ENCODE peak calls at places on chromosomes 12 and 14, in four cellular contexts. T, C, R and G are unnamed samples. For H3K27me3, the result is how much of the 10 kb centered on the place peaks cover.

GRCh38 chr12:94707892-94708291 is 57.5 kb upstream of the TMCC3 start:
- DNase-seq in T (peak), C (peak), R (no peak), G (no peak)

GRCh38 chr14:105201928-105202513 is 20.9 kb upstream of the NUDT14 start:
- DNase-seq in T (no peak), C (no peak), R (no peak), G (no peak)

GRCh38 chr14:98871796-98872195 is 400.2 kb downstream of the BCL11B start:
- DNase-seq in T (no peak), C (no peak), R (no peak), G (no peak)

GRCh38 chr12:11580125-11580751 is 69.2 kb upstream of the ETV6 start:
- DNase-seq in T (no peak), C (peak), R (no peak), G (peak)

GRCh38 chr14:100282766-100283419 is 23.4 kb downstream of the SLC25A29 start:
- DNase-seq in T (no peak), C (no peak), R (no peak), G (peak)

GRCh38 chr12:89236237-89236636 is 116.1 kb downstream of the DUSP6 start:
- DNase-seq in T (no peak), C (no peak), R (no peak), G (peak)

GRCh38 chr12:15693233-15693911 is 95.8 kb downstream of the EPS8 start:
- DNase-seq in T (no peak), C (no peak), R (no peak), G (no peak)

GRCh38 chr12:99311373-99311772 is 336.2 kb upstream of the GARIN6 start:
- DNase-seq in T (no peak), C (no peak), R (no peak), G (no peak)

GRCh38 chr14:98006008-98006407 is 1208.8 kb downstream of the VRK1 start:
- DNase-seq in T (no peak), C (no peak), R (no peak), G (no peak)

GRCh38 chr12:97713217-97713616 is 250.6 kb downstream of the RMST start:
- DNase-seq in T (no peak), C (no peak), R (no peak), G (no peak)

GRCh38 chr14:52873694-52874093 is 77.2 kb downstream of the FERMT2 start:
- DNase-seq in T (peak), C (no peak), R (no peak), G (peak)

GRCh38 chr14:103628221-103628683 is 759 bp upstream of the KLC1 start:
- DNase-seq in T (peak), C (peak), R (peak), G (peak)

GRCh38 chr14:87030182-87030581 is 962.8 kb downstream of the GALC start:
- DNase-seq in T (no peak), C (no peak), R (no peak), G (peak)

GRCh38 chr14:26194816-26195215 is 403.0 kb downstream of the NOVA1 start:
- DNase-seq in T (no peak), C (no peak), R (no peak), G (no peak)

GRCh38 chr12:111406474-111407370 is 999 bp downstream of the SH2B3 start:
- DNase-seq in T (no peak), C (peak), R (no peak), G (no peak)

GRCh38 chr12:93165384-93165932 is 212.3 kb upstream of the NUDT4 start:
- DNase-seq in T (no peak), C (no peak), R (no peak), G (no peak)

GRCh38 chr14:65981192-65981843 is 504.9 kb upstream of the CCDC196 start:
- DNase-seq in T (no peak), C (no peak), R (no peak), G (no peak)

GRCh38 chr14:50830044-50830931 is 674 bp downstream of the NIN start:
- DNase-seq in T (peak), C (peak), R (peak), G (peak)

GRCh38 chr12:23098110-23099049 is 473.4 kb downstream of the ETNK1 start:
- DNase-seq in T (no peak), C (no peak), R (no peak), G (peak)

GRCh38 chr14:70350078-70350477 is 9.4 kb downstream of the COX16 start:
- DNase-seq in T (no peak), C (no peak), R (no peak), G (no peak)

GRCh38 chr12:74891276-74891675 is 318.4 kb downstream of the KCNC2 start:
- DNase-seq in T (no peak), C (no peak), R (no peak), G (no peak)

GRCh38 chr12:113747048-113747447 is 219.1 kb downstream of the RBM19 start:
- DNase-seq in T (peak), C (no peak), R (no peak), G (no peak)

GRCh38 chr12:132176358-132176919 is 32.2 kb downstream of the NOC4L start:
- DNase-seq in T (no peak), C (no peak), R (no peak), G (no peak)

GRCh38 chr12:132174015-132174660 is 29.9 kb downstream of the NOC4L start:
- DNase-seq in T (no peak), C (no peak), R (no peak), G (no peak)

GRCh38 chr12:132175496-132176357 is 31.5 kb downstream of the NOC4L start:
- DNase-seq in T (no peak), C (no peak), R (no peak), G (no peak)

GRCh38 chr12:132173135-132174014 is 29.1 kb downstream of the NOC4L start:
- DNase-seq in T (no peak), C (no peak), R (no peak), G (no peak)

DNA sequence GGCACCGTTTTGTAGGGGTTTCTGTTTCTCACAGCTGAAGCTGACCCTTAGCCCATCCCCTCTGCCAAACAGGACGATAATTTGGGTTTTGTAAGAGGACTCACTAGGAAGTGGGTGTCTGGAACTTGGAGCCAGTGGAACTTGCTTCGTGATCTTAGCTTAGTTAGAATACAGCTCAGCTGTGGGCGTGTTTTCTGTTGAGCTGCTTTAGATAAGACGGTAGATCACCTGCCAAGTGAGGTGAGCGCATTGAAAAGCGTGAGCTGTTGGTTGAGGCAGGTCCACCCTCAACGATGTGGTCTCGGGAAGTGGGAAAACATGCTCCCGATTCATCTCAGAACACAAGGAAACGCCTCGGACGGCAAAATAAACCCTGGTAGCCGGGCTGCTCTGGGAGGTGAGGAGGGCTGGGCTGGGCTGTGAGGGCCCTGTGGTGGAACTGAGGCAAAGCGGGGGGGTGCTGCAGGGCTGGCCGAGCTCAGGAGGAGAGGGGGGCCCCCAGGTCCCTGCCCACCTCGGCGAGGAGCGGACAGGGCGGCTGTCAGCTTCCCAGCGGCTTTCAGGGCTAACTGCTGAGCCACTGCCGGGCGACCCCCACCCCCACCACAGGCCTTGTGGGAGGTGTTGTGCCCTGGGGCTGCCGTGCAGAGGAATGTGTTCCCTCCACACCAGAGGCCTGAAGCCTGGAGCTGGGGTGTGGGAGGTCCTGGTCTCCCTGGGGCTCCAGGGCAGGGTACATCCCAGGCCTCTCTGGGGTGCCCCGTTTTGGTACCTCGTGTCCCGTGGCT is 30.6 kb downstream of the NOC4L start:
- DNase-seq in T (no peak), C (no peak), R (no peak), G (peak)
- H3K27me3 ChIP-seq in T (under half), C (under half), R (under half), G (under half)

GRCh38 chr12:47772738-47773061 is 338 bp upstream of the SLC48A1 start:
- DNase-seq in T (no peak), C (no peak), R (no peak), G (no peak)
- TF ChIP-seq CTCF in T (no peak), C (no peak), R (no peak), G (no peak)

GRCh38 chr12:116880817-116881324 is 370 bp downstream of the HRK start:
- DNase-seq in T (peak), C (peak), R (no peak), G (no peak)

GRCh38 chr12:116878567-116879508 is 2.4 kb downstream of the HRK start:
- DNase-seq in T (no peak), C (peak), R (no peak), G (peak)

GRCh38 chr12:116881325-116881866 is at the start of gene HRK:
- DNase-seq in T (no peak), C (no peak), R (no peak), G (no peak)

GRCh38 chr12:116880213-116880816 is 926 bp downstream of the HRK start:
- DNase-seq in T (no peak), C (no peak), R (no peak), G (no peak)

GRCh38 chr12:116879509-116880212 is 1.6 kb downstream of the HRK start:
- DNase-seq in T (no peak), C (no peak), R (no peak), G (no peak)
- H3K4me3 ChIP-seq in T (peak), C (peak), R (peak), G (no peak)

GRCh38 chr12:106926657-106927056 is 29.1 kb upstream of the TMEM263 start:
- DNase-seq in T (no peak), C (no peak), R (no peak), G (no peak)
- H3K27me3 ChIP-seq in T (under half), C (under half), R (under half), G (under half)

GRCh38 chr12:26869908-26870459 is 37.0 kb upstream of the ITPR2 start:
- DNase-seq in T (no peak), C (no peak), R (no peak), G (no peak)
- TF ChIP-seq CTCF in T (no peak), C (no peak), R (no peak), G (no peak)

DNA sequence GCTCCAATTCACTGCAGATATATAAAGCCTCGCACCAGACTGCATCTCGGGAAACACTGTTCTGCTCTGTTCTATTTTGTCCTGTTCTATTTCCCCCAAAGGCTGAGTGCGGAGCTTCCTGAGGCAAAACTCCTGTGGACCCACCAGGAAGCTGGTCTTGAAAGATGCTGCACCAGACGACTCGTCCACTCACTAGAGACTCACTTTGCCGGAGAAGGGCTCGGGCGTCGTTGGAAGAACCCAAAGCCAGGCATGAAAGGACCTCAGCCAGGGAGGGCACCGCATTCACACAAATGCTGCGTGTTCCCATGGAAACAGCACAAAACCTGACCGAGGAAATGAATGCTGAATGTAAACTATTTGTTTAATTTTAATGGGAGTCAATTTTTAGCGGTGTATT is 331.1 kb upstream of the SFSWAP start:
- DNase-seq in T (no peak), C (no peak), R (no peak), G (no peak)
- H3K4me3 ChIP-seq in T (no peak), C (no peak), R (no peak), G (no peak)

DNA sequence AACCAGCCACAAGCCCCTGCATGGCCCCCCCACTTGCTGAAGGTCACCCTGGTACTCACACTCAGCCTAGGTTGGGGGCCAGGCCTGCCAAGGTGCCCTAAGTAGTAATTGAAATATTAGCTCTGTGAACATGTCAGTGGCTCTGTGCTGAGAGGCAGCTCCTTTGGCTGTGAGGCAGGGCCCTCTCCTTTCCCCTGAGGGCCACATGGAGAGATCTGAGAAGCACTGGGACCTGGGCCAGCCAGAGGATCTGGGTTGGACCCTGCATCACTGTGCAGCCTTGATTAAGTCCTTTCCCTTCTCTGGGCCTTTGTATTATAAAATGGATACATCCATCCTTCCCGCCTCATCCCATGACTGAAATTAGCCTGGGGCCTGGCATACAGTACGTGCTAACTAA is 58.0 kb upstream of the FAM222A start:
- DNase-seq in T (no peak), C (no peak), R (no peak), G (no peak)
- H3K27me3 ChIP-seq in T (under half), C (under half), R (under half), G (under half)

GRCh38 chr14:72023128-72024042 is 91.2 kb downstream of the RGS6 start:
- DNase-seq in T (no peak), C (no peak), R (no peak), G (peak)

GRCh38 chr14:72024504-72024903 is 92.3 kb downstream of the RGS6 start:
- DNase-seq in T (no peak), C (no peak), R (no peak), G (no peak)

GRCh38 chr14:72024043-72024407 is 91.8 kb downstream of the RGS6 start:
- DNase-seq in T (peak), C (peak), R (no peak), G (peak)
- TF ChIP-seq CTCF in T (peak), C (peak), R (peak), G (peak)

GRCh38 chr12:45669762-45670161 is 59.7 kb upstream of the ARID2 start:
- DNase-seq in T (no peak), C (no peak), R (no peak), G (no peak)

GRCh38 chr12:45668641-45669040 is 60.9 kb upstream of the ARID2 start:
- DNase-seq in T (no peak), C (no peak), R (no peak), G (no peak)

GRCh38 chr12:45667761-45668160 is 61.7 kb upstream of the ARID2 start:
- DNase-seq in T (no peak), C (no peak), R (no peak), G (no peak)

GRCh38 chr12:45670339-45671065 is 59.0 kb upstream of the ARID2 start:
- DNase-seq in T (no peak), C (no peak), R (no peak), G (peak)

DNA sequence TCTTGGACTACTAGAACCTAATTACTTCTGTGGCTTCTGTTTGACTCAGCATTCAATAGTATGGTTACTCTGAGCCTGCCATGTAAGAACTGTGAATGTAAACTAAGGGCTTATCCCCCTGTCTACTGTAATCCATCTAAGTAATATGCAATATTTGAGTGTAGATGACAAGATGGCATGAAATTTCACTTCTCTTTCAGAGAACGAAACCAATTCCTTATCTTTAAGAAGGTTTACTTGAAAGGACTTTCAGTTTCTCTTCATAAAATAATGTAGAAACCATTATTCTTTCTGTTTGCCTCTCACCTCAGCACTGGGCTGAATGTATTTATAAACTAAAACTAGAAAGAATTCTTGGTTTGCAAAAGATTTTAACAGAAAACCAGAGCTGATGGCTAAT is 60.4 kb upstream of the ARID2 start:
- DNase-seq in T (no peak), C (no peak), R (no peak), G (no peak)
- H3K4me3 ChIP-seq in T (no peak), C (no peak), R (no peak), G (no peak)